ENCODE peak calls at places on chromosomes 5 and 9, in eight cellular contexts. N, Y, C, V, G, B, S and O are unnamed samples.

GRCh38 chr9:36765077-36765390 is 192.3 kb downstream of the MELK start:
- DNase-seq in N (no peak), Y (no peak), C (no peak), V (no peak), G (no peak), B (peak; percentile 49), S (no peak), O (no peak)

GRCh38 chr5:126674145-126674544 is 73.4 kb downstream of the PHAX start:
- DNase-seq in N (no peak), Y (no peak), C (no peak), V (no peak), G (no peak), B (no peak), S (no peak), O (no peak)

GRCh38 chr9:88773119-88773518 is 218.1 kb upstream of the S1PR3 start:
- DNase-seq in N (no peak), Y (no peak), C (no peak), V (no peak), G (no peak), B (no peak), S (no peak), O (no peak)

GRCh38 chr9:133205996-133206931 is 2.8 kb downstream of the OBP2B start:
- DNase-seq in N (peak; percentile 28), Y (no peak), C (no peak), V (no peak), G (no peak), B (no peak), S (no peak), O (no peak)

GRCh38 chr5:67395790-67396418 is 199.3 kb upstream of the CD180 start:
- DNase-seq in N (no peak), Y (no peak), C (no peak), V (no peak), G (no peak), B (peak; percentile 16), S (no peak), O (no peak)

GRCh38 chr9:109107402-109108240 is 12.1 kb downstream of the TMEM245 start:
- DNase-seq in N (no peak), Y (no peak), C (peak; percentile 48), V (no peak), G (no peak), B (no peak), S (peak; percentile 83), O (no peak)

GRCh38 chr5:170355601-170356098 is 33.5 kb downstream of the KCNMB1 start:
- DNase-seq in N (no peak), Y (no peak), C (no peak), V (no peak), G (no peak), B (no peak), S (no peak), O (no peak)

GRCh38 chr5:158212915-158213314 is 354.0 kb upstream of the CLINT1 start:
- DNase-seq in N (no peak), Y (no peak), C (peak; percentile 13), V (no peak), G (no peak), B (peak; percentile 47), S (no peak), O (no peak)

GRCh38 chr9:126613656-126614055 is at the start of gene LMX1B:
- DNase-seq in N (no peak), Y (no peak), C (peak; percentile 63), V (peak; percentile 67), G (no peak), B (peak; percentile 93), S (no peak), O (peak; percentile 14)

GRCh38 chr5:125002727-125003598 is 256.5 kb upstream of the ZNF608 start:
- DNase-seq in N (no peak), Y (no peak), C (no peak), V (no peak), G (no peak), B (no peak), S (no peak), O (no peak)

GRCh38 chr9:133115604-133116345 is 5.3 kb downstream of the RALGDS start:
- DNase-seq in N (peak; percentile 35), Y (no peak), C (no peak), V (no peak), G (no peak), B (peak; percentile 61), S (peak; percentile 68), O (peak; percentile 90)

GRCh38 chr5:40689442-40689841 is 9.7 kb downstream of the PTGER4 start:
- DNase-seq in N (no peak), Y (no peak), C (peak; percentile 93), V (no peak), G (peak; percentile 78), B (no peak), S (peak; percentile 97), O (peak; percentile 56)

GRCh38 chr5:139969318-139969717 is 73.8 kb downstream of the NRG2 start:
- DNase-seq in N (no peak), Y (no peak), C (no peak), V (no peak), G (no peak), B (peak; percentile 3), S (no peak), O (no peak)

GRCh38 chr5:163696270-163696887 is 191.0 kb downstream of the MAT2B start:
- DNase-seq in N (no peak), Y (peak; percentile 74), C (peak; percentile 19), V (peak; percentile 83), G (peak; percentile 51), B (peak; percentile 27), S (peak; percentile 81), O (no peak)

GRCh38 chr5:59035681-59036080 is 452.8 kb downstream of the RAB3C start:
- DNase-seq in N (no peak), Y (no peak), C (no peak), V (no peak), G (no peak), B (no peak), S (no peak), O (no peak)

GRCh38 chr9:85960688-85961093 is 19.7 kb downstream of the NAA35 start:
- DNase-seq in N (no peak), Y (no peak), C (no peak), V (no peak), G (no peak), B (no peak), S (no peak), O (no peak)

GRCh38 chr5:95962785-95963184 is 1.1 kb upstream of the ELL2 start:
- DNase-seq in N (no peak), Y (no peak), C (no peak), V (peak; percentile 50), G (no peak), B (peak; percentile 38), S (no peak), O (no peak)
- H3K4me3 ChIP-seq in N (no peak overlapping the region), Y (no peak overlapping the region), C (peak overlapping the region; percentile 83), V (no peak overlapping the region), G (no peak overlapping the region), B (peak overlapping the region; percentile 77), S (no peak overlapping the region), O (peak overlapping the region; percentile 84)

DNA sequence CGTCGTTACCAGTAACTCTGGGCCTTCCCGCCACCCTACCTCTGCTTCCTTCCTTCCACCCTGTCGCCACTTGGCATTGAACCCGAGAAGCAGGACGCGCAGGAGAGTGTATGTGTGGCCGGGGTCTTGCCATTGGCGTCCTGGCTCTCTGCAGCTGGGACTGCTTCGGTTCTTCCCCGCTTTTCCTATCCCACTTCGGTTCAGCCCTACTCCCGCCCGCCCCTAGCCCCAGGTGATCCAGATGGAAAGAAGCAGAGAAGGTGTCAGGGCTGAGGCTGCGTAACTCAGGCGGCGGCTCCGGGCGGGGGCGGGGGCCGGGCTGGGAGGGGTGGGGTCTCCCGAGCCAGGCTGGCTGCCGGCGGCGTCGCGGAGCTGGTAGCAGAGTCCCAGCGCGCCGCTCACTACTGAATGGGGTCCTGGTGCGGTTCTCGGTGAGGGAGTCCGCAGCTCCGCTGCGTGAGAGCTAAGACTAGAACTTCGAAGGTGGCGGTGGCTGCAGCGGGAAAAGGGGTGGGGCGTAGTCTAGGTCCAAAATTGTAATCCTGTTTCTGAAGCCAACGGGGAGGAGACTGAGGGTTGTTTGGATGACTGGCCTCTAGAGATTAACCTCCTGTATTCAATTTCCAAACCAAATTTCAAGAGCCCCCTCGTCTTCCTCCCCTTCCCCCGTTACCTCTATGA is 1.3 kb downstream of the PRR16 start:
- DNase-seq in N (no peak), Y (peak; percentile 46), C (no peak), V (peak; percentile 65), G (no peak), B (peak; percentile 71), S (peak; percentile 61), O (no peak)
- H3K4me3 ChIP-seq in N (peak overlapping the region; percentile 68), Y (peak overlapping the region; percentile 67), C (no peak overlapping the region), V (peak overlapping the region; percentile 49), G (peak overlapping the region; percentile 71), B (peak overlapping the region; percentile 48), S (peak overlapping the region; percentile 70), O (no peak overlapping the region)

DNA sequence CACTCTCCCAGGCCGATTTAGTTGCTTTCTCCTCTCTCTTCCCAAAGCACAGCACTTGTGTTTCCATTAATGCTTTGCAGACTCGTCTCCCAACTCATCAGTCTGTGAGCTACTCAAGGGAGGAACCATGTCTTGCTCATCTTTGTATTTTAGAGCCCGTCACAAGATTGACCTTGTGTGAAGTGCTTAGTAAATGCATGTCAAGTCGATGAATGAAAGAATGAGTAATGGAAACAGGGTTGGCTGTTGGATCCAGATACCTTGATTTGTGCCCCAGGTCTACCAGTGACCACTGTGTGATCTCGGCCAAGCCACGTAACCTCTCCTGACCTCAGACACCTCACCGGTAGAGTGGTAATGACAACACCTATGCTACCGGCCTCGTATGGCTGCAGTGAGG is 99.2 kb downstream of the KLF4 start:
- DNase-seq in N (no peak), Y (no peak), C (no peak), V (no peak), G (no peak), B (no peak), S (no peak), O (no peak)
- H3K4me3 ChIP-seq in N (no peak overlapping the region), Y (no peak overlapping the region), C (no peak overlapping the region), V (no peak overlapping the region), G (no peak overlapping the region), B (no peak overlapping the region), S (no peak overlapping the region), O (no peak overlapping the region)

DNA sequence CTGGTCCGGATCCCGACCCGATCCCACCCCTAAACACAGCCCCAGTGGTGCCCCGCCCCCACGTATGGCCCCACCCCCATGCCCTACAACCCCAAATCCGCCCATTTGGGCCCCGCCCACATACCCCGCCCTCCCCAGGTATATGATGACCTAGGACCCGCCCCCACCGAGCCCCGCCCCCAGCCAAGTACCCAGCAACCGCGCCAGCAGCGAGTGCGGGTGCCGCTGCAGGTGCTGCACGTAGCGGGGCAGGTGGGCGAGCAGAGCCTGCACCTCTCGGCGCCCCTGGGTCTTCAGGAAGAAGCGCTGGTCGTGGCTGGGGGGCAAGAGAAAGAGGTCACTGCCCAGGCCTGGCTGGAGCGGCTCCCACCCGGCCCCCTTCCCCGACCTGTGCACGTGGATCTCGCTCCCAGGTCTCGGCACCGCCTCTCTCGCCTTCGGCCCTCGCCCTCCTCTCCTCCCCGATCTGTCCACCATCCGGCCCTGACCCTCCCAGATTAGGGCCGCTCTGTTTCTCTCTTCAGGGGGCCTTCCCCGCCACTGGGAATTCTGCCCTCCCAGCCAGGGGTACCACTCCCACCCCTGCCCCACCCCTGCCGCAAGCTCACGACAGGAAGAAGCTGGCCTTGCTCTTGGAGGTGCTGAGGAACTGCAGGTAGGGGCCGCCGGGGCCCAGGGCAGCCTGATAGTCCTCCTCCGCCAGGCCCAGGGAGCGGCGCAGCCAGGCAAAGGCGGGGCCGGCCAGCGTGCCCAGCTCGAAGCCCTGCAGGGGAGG is 2.9 kb downstream of the PIP5KL1 start:
- DNase-seq in N (peak; percentile 64), Y (no peak), C (peak; percentile 77), V (peak; percentile 21), G (no peak), B (peak; percentile 100), S (no peak), O (peak; percentile 56)
- H3K4me3 ChIP-seq in N (no peak overlapping the region), Y (no peak overlapping the region), C (peak overlapping the region; percentile 75), V (peak overlapping the region; percentile 14), G (peak overlapping the region; percentile 50), B (peak overlapping the region; percentile 70), S (peak overlapping the region; percentile 27), O (no peak overlapping the region)